ENCODE peak calls at places on chromosomes 11 and 22, in four cellular contexts. Z is right atrium auricular region, A is lung, G is lower leg skin. L is an unnamed sample.
A peak's percentile ranks its signal among the peaks of the same experiment; 100 is the strongest.

GRCh38 chr11:75174781-75175370 is 24.0 kb downstream of the SLCO2B1 start:
- DNase-seq in Z (peak; percentile 70), G (no peak), A (no peak), L (peak; percentile 45)

GRCh38 chr22:22928666-22929380 is 41.2 kb downstream of the IGLL5 start:
- DNase-seq in Z (no peak), G (no peak), A (peak; percentile 33), L (peak; percentile 16)

GRCh38 chr22:25898707-25899365 is 156.8 kb downstream of the MYO18B start:
- DNase-seq in Z (no peak), A (no peak), G (peak; percentile 39), L (no peak)

GRCh38 chr11:86176165-86176884 is 68.2 kb upstream of the EED start:
- DNase-seq in G (no peak), A (no peak), Z (no peak), L (peak; percentile 70)

GRCh38 chr11:98455500-98456186 is 565.1 kb upstream of the CNTN5 start:
- DNase-seq in Z (no peak), A (no peak), G (no peak), L (no peak)

GRCh38 chr11:96342131-96342970 is 644 bp downstream of the MAML2 start:
- DNase-seq in A (no peak), Z (no peak), G (no peak), L (no peak)

GRCh38 chr11:16547879-16548278 is 190.6 kb upstream of the C11orf58 start:
- DNase-seq in A (no peak), G (no peak), Z (no peak), L (no peak)

GRCh38 chr11:2805388-2806057 is 80.1 kb downstream of the CDKN1C start:
- DNase-seq in A (peak; percentile 11), Z (no peak), G (peak; percentile 70), L (no peak)

GRCh38 chr22:37126383-37126782 is 16.9 kb upstream of the TMPRSS6 start:
- DNase-seq in G (no peak), A (no peak), Z (no peak), L (peak; percentile 11)

GRCh38 chr22:44247923-44248892 is 64.5 kb downstream of the SHISAL1 start:
- DNase-seq in Z (peak; percentile 26), A (no peak), G (peak; percentile 75), L (no peak)

GRCh38 chr11:37108436-37109204 is 510.6 kb upstream of the RAG2 start:
- DNase-seq in Z (no peak), G (no peak), A (no peak), L (peak; percentile 41)

GRCh38 chr11:83815736-83816135 is 529.6 kb upstream of the CCDC90B start:
- DNase-seq in A (no peak), Z (no peak), G (no peak), L (peak; percentile 4)

GRCh38 chr11:78061088-78061920 is 2.4 kb upstream of the THRSP start:
- DNase-seq in Z (no peak), G (no peak), A (no peak), L (peak; percentile 24)

GRCh38 chr22:30890689-30891442 is 77.7 kb downstream of the MORC2 start:
- DNase-seq in A (no peak), G (peak; percentile 85), Z (no peak), L (peak; percentile 48)

GRCh38 chr11:35617687-35618496 is at the start of gene FJX1:
- DNase-seq in A (peak; percentile 33), G (peak; percentile 86), Z (peak; percentile 78), L (peak; percentile 89)

GRCh38 chr11:69637956-69638871 is 2.7 kb upstream of the CCND1 start:
- DNase-seq in G (no peak), Z (no peak), A (no peak), L (peak; percentile 62)

GRCh38 chr11:17479284-17480214 is 2.9 kb upstream of the ABCC8 start:
- DNase-seq in G (no peak), Z (no peak), A (no peak), L (peak; percentile 33)

GRCh38 chr11:96324912-96325311 is 18.1 kb downstream of the MAML2 start:
- DNase-seq in Z (no peak), G (no peak), A (no peak), L (peak; percentile 89)

GRCh38 chr22:49400136-49400865 is 427.4 kb downstream of the BRD1 start:
- DNase-seq in Z (peak; percentile 26), A (no peak), G (no peak), L (no peak)

GRCh38 chr11:73272680-73273038 is 521 bp downstream of the P2RY6 start:
- DNase-seq in Z (no peak), G (no peak), A (no peak), L (no peak)

GRCh38 chr11:16321148-16321547 is 35.2 kb downstream of the SOX6 start:
- DNase-seq in A (no peak), Z (no peak), G (no peak), L (no peak)

GRCh38 chr11:78914503-78914902 is 339.8 kb upstream of the NARS2 start:
- DNase-seq in Z (no peak), A (no peak), G (no peak), L (no peak)

GRCh38 chr11:14253878-14254277 is 105.1 kb downstream of the RRAS2 start:
- DNase-seq in G (peak; percentile 68), A (peak; percentile 43), Z (no peak), L (no peak)

GRCh38 chr22:30829901-30830550 is 135.4 kb downstream of the OSBP2 start:
- DNase-seq in A (no peak), G (peak; percentile 72), Z (no peak), L (peak; percentile 99)

GRCh38 chr11:88415495-88415894 is 78.0 kb upstream of the CTSC start:
- DNase-seq in Z (no peak), G (no peak), A (no peak), L (no peak)

DNA sequence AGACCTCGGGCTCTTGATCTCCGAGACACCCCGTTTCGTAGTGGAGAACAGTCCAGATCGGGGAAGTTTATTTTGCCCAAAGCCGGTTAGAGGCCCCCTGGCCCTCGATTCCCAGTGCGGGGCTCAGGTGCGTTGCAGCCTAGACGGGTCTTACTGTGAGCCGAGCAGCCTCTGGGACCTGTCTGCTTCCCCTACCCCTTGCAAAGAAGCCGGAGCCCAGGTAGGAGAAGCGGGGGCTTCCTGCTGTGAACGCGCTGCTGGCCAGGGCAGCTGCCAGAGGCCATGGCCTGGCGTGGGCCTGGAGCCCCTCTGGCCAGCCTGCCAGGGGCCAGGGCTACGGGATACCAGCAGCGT is 619 bp downstream of the TSPO start:
- DNase-seq in Z (no peak), A (no peak), G (no peak), L (no peak)
- H3K4me3 ChIP-seq in Z (peak overlapping the region; percentile 64), A (peak overlapping the region; percentile 76), G (peak overlapping the region; percentile 85), L (peak overlapping the region; percentile 90)

GRCh38 chr11:132941024-132941646 is 591.2 kb downstream of the OPCML start:
- DNase-seq in A (no peak), G (no peak), Z (no peak), L (peak; percentile 47)
- TF ChIP-seq CTCF in A (peak; percentile 50), G (no peak), Z (peak; percentile 80), L (peak; percentile 84)

GRCh38 chr22:19760652-19761002 is at the start of gene TBX1:
- DNase-seq in G (no peak), A (no peak), Z (no peak), L (no peak)

GRCh38 chr22:19759459-19759993 is 1.1 kb upstream of the TBX1 start:
- DNase-seq in A (no peak), G (no peak), Z (no peak), L (no peak)

GRCh38 chr22:19758896-19759458 is 1.6 kb upstream of the TBX1 start:
- DNase-seq in Z (no peak), G (no peak), A (no peak), L (no peak)

GRCh38 chr22:19761022-19761499 is 483 bp downstream of the TBX1 start:
- DNase-seq in Z (no peak), G (no peak), A (no peak), L (no peak)

DNA sequence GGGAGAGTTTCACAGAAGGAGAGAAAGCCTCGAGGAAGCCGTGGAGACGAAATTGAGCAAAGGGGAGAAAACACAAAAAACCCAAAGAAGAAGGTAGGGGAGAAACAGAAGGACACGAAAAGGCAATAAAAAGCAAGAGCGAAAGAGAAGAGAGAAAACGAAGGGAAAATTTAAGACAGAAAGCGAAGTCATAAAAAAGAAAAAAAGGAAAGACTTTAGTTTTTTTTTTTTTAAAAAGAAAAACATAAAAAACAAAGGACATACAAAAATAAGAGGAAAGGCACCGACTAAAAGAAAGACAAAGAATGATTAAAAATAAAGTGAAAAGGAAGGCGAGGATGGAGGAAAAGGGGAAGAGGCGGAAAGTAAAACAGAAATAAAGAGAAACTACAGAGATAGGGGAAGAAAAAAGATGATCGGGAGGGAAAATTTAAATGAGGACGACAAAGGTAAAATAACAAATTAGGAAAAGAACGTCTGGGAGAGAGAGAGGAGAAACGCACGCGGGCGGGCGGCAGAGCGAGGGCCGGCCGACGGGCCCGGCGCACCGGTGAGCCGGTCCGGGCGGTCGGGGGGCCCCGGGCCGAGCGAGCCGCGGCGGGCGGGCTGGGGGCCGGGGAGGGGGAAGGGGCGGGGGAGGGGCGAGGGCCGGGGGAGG is 455 bp upstream of the TBX1 start:
- DNase-seq in G (no peak), Z (no peak), A (no peak), L (no peak)
- H3K4me3 ChIP-seq in G (no peak overlapping the region), Z (no peak overlapping the region), A (no peak overlapping the region), L (no peak overlapping the region)

GRCh38 chr11:119048644-119049043 is 8.4 kb downstream of the HYOU1 start:
- DNase-seq in G (no peak), Z (no peak), A (no peak), L (no peak)

GRCh38 chr11:119041821-119042514 is 11.3 kb upstream of the SLC37A4 start:
- DNase-seq in G (no peak), A (no peak), Z (no peak), L (peak; percentile 29)

GRCh38 chr11:119047205-119047604 is 9.8 kb downstream of the HYOU1 start:
- DNase-seq in A (no peak), G (no peak), Z (no peak), L (no peak)

GRCh38 chr11:119046489-119046888 is 10.5 kb downstream of the HYOU1 start:
- DNase-seq in Z (no peak), G (no peak), A (no peak), L (no peak)

DNA sequence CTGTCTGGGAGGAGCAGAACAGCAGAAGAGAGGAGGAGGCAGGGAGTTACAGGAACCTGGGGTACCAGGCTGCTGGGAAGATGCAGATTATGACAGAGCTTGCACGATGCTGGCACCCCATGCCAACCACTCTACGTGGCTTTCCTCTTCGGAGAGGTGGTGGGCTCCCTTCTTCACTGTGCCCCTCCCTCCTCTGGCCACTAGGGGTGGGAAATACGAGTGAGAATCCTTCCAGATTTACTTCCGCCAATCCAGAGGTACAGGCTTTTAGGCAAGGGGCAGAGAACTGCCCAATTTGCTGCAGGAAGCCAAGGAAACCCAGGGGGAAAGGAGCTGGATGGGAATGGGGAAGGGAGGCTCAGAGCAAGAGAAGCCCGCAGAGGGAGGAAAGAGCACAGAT is 12.3 kb downstream of the HYOU1 start:
- DNase-seq in A (no peak), G (no peak), Z (no peak), L (no peak)
- TF ChIP-seq CTCF in A (no peak), G (no peak), Z (no peak), L (peak; percentile 8)

L was measured in cardiac fibroblast.